ENCODE peak calls at places on chromosome 21, in eight cellular contexts. One of them, this sample, is unnamed.

GRCh38 chr21:14533555-14534400 is 12.3 kb downstream of the SAMSN1 start:
- DNase-seq in activated CD8-positive, alpha-beta memory T cell treated with anti-CD3 and anti-CD28 coated beads, Interleukin-2, amount 50 U/mL, for 4 hours: no peak
- DNase-seq in heart right ventricle: no peak
- DNase-seq in stimulated activated CD4-positive, alpha-beta T cell treated with anti-CD3 and anti-CD28 coated beads, Interleukin-2, amount 100 ng/mL, for 48 hours: no peak
- DNase-seq in brain microvascular endothelial cell: peak; percentile 43
- DNase-seq in T-cell: no peak
- DNase-seq in NCI-H1417: no peak
- DNase-seq in stimulated activated CD8-positive, alpha-beta memory T cell treated with anti-CD3 and anti-CD28 coated beads, Interleukin-4, amount 100 ng/mL, for 24 hours: no peak
- DNase-seq in this sample: no peak

GRCh38 chr21:29904359-29905282 is 35.2 kb downstream of the GRIK1 start:
- DNase-seq in stimulated activated CD8-positive, alpha-beta memory T cell treated with anti-CD3 and anti-CD28 coated beads, Interleukin-4, amount 100 ng/mL, for 24 hours: no peak
- DNase-seq in T-cell: no peak
- DNase-seq in brain microvascular endothelial cell: peak; percentile 66
- DNase-seq in NCI-H1417: no peak
- DNase-seq in heart right ventricle: no peak
- DNase-seq in activated CD8-positive, alpha-beta memory T cell treated with anti-CD3 and anti-CD28 coated beads, Interleukin-2, amount 50 U/mL, for 4 hours: no peak
- DNase-seq in stimulated activated CD4-positive, alpha-beta T cell treated with anti-CD3 and anti-CD28 coated beads, Interleukin-2, amount 100 ng/mL, for 48 hours: no peak
- DNase-seq in this sample: no peak

GRCh38 chr21:41817228-41817627 is 50.4 kb upstream of the RIPK4 start:
- DNase-seq in activated CD8-positive, alpha-beta memory T cell treated with anti-CD3 and anti-CD28 coated beads, Interleukin-2, amount 50 U/mL, for 4 hours: no peak
- DNase-seq in stimulated activated CD8-positive, alpha-beta memory T cell treated with anti-CD3 and anti-CD28 coated beads, Interleukin-4, amount 100 ng/mL, for 24 hours: no peak
- DNase-seq in stimulated activated CD4-positive, alpha-beta T cell treated with anti-CD3 and anti-CD28 coated beads, Interleukin-2, amount 100 ng/mL, for 48 hours: peak; percentile 16
- DNase-seq in T-cell: no peak
- DNase-seq in heart right ventricle: peak; percentile 22
- DNase-seq in brain microvascular endothelial cell: peak; percentile 75
- DNase-seq in NCI-H1417: peak; percentile 40
- DNase-seq in this sample: peak; percentile 69

GRCh38 chr21:20186186-20186585 is 812.0 kb upstream of the NCAM2 start:
- DNase-seq in NCI-H1417: no peak
- DNase-seq in stimulated activated CD8-positive, alpha-beta memory T cell treated with anti-CD3 and anti-CD28 coated beads, Interleukin-4, amount 100 ng/mL, for 24 hours: no peak
- DNase-seq in stimulated activated CD4-positive, alpha-beta T cell treated with anti-CD3 and anti-CD28 coated beads, Interleukin-2, amount 100 ng/mL, for 48 hours: no peak
- DNase-seq in T-cell: no peak
- DNase-seq in heart right ventricle: no peak
- DNase-seq in activated CD8-positive, alpha-beta memory T cell treated with anti-CD3 and anti-CD28 coated beads, Interleukin-2, amount 50 U/mL, for 4 hours: no peak
- DNase-seq in brain microvascular endothelial cell: no peak
- DNase-seq in this sample: no peak

GRCh38 chr21:29146726-29147125 is 16.3 kb downstream of the MAP3K7CL start:
- DNase-seq in stimulated activated CD4-positive, alpha-beta T cell treated with anti-CD3 and anti-CD28 coated beads, Interleukin-2, amount 100 ng/mL, for 48 hours: no peak
- DNase-seq in brain microvascular endothelial cell: no peak
- DNase-seq in T-cell: no peak
- DNase-seq in NCI-H1417: no peak
- DNase-seq in heart right ventricle: no peak
- DNase-seq in activated CD8-positive, alpha-beta memory T cell treated with anti-CD3 and anti-CD28 coated beads, Interleukin-2, amount 50 U/mL, for 4 hours: no peak
- DNase-seq in stimulated activated CD8-positive, alpha-beta memory T cell treated with anti-CD3 and anti-CD28 coated beads, Interleukin-4, amount 100 ng/mL, for 24 hours: no peak
- DNase-seq in this sample: no peak

GRCh38 chr21:43712268-43712942 is 6.5 kb upstream of the PDXK start:
- DNase-seq in NCI-H1417: peak; percentile 83
- DNase-seq in T-cell: no peak
- DNase-seq in stimulated activated CD8-positive, alpha-beta memory T cell treated with anti-CD3 and anti-CD28 coated beads, Interleukin-4, amount 100 ng/mL, for 24 hours: no peak
- DNase-seq in activated CD8-positive, alpha-beta memory T cell treated with anti-CD3 and anti-CD28 coated beads, Interleukin-2, amount 50 U/mL, for 4 hours: no peak
- DNase-seq in stimulated activated CD4-positive, alpha-beta T cell treated with anti-CD3 and anti-CD28 coated beads, Interleukin-2, amount 100 ng/mL, for 48 hours: no peak
- DNase-seq in heart right ventricle: no peak
- DNase-seq in brain microvascular endothelial cell: no peak
- DNase-seq in this sample: peak; percentile 54

GRCh38 chr21:34274001-34274400 is 89.8 kb upstream of the KCNE2 start:
- DNase-seq in NCI-H1417: no peak
- DNase-seq in stimulated activated CD8-positive, alpha-beta memory T cell treated with anti-CD3 and anti-CD28 coated beads, Interleukin-4, amount 100 ng/mL, for 24 hours: no peak
- DNase-seq in heart right ventricle: no peak
- DNase-seq in activated CD8-positive, alpha-beta memory T cell treated with anti-CD3 and anti-CD28 coated beads, Interleukin-2, amount 50 U/mL, for 4 hours: no peak
- DNase-seq in brain microvascular endothelial cell: peak; percentile 30
- DNase-seq in T-cell: no peak
- DNase-seq in stimulated activated CD4-positive, alpha-beta T cell treated with anti-CD3 and anti-CD28 coated beads, Interleukin-2, amount 100 ng/mL, for 48 hours: no peak
- DNase-seq in this sample: no peak

GRCh38 chr21:45358711-45359310 is 46.2 kb upstream of the COL18A1 start:
- DNase-seq in activated CD8-positive, alpha-beta memory T cell treated with anti-CD3 and anti-CD28 coated beads, Interleukin-2, amount 50 U/mL, for 4 hours: no peak
- DNase-seq in brain microvascular endothelial cell: no peak
- DNase-seq in NCI-H1417: no peak
- DNase-seq in T-cell: no peak
- DNase-seq in stimulated activated CD8-positive, alpha-beta memory T cell treated with anti-CD3 and anti-CD28 coated beads, Interleukin-4, amount 100 ng/mL, for 24 hours: no peak
- DNase-seq in stimulated activated CD4-positive, alpha-beta T cell treated with anti-CD3 and anti-CD28 coated beads, Interleukin-2, amount 100 ng/mL, for 48 hours: no peak
- DNase-seq in heart right ventricle: no peak
- DNase-seq in this sample: no peak

GRCh38 chr21:42858957-42859890 is 20.1 kb downstream of the WDR4 start:
- DNase-seq in stimulated activated CD8-positive, alpha-beta memory T cell treated with anti-CD3 and anti-CD28 coated beads, Interleukin-4, amount 100 ng/mL, for 24 hours: no peak
- DNase-seq in brain microvascular endothelial cell: no peak
- DNase-seq in stimulated activated CD4-positive, alpha-beta T cell treated with anti-CD3 and anti-CD28 coated beads, Interleukin-2, amount 100 ng/mL, for 48 hours: no peak
- DNase-seq in activated CD8-positive, alpha-beta memory T cell treated with anti-CD3 and anti-CD28 coated beads, Interleukin-2, amount 50 U/mL, for 4 hours: no peak
- DNase-seq in heart right ventricle: no peak
- DNase-seq in T-cell: no peak
- DNase-seq in NCI-H1417: no peak
- DNase-seq in this sample: no peak

GRCh38 chr21:34880401-34880800 is 168.7 kb downstream of the RUNX1 start:
- DNase-seq in heart right ventricle: no peak
- DNase-seq in NCI-H1417: peak; percentile 35
- DNase-seq in T-cell: no peak
- DNase-seq in stimulated activated CD4-positive, alpha-beta T cell treated with anti-CD3 and anti-CD28 coated beads, Interleukin-2, amount 100 ng/mL, for 48 hours: no peak
- DNase-seq in brain microvascular endothelial cell: no peak
- DNase-seq in stimulated activated CD8-positive, alpha-beta memory T cell treated with anti-CD3 and anti-CD28 coated beads, Interleukin-4, amount 100 ng/mL, for 24 hours: no peak
- DNase-seq in activated CD8-positive, alpha-beta memory T cell treated with anti-CD3 and anti-CD28 coated beads, Interleukin-2, amount 50 U/mL, for 4 hours: no peak
- DNase-seq in this sample: no peak

GRCh38 chr21:16742116-16742515 is 770.7 kb upstream of the CXADR start:
- DNase-seq in NCI-H1417: no peak
- DNase-seq in T-cell: no peak
- DNase-seq in stimulated activated CD4-positive, alpha-beta T cell treated with anti-CD3 and anti-CD28 coated beads, Interleukin-2, amount 100 ng/mL, for 48 hours: no peak
- DNase-seq in heart right ventricle: peak; percentile 9
- DNase-seq in stimulated activated CD8-positive, alpha-beta memory T cell treated with anti-CD3 and anti-CD28 coated beads, Interleukin-4, amount 100 ng/mL, for 24 hours: no peak
- DNase-seq in brain microvascular endothelial cell: no peak
- DNase-seq in activated CD8-positive, alpha-beta memory T cell treated with anti-CD3 and anti-CD28 coated beads, Interleukin-2, amount 50 U/mL, for 4 hours: no peak
- DNase-seq in this sample: peak; percentile 44

GRCh38 chr21:28402616-28402989 is 590.1 kb downstream of the LTN1 start:
- DNase-seq in heart right ventricle: no peak
- DNase-seq in stimulated activated CD4-positive, alpha-beta T cell treated with anti-CD3 and anti-CD28 coated beads, Interleukin-2, amount 100 ng/mL, for 48 hours: no peak
- DNase-seq in activated CD8-positive, alpha-beta memory T cell treated with anti-CD3 and anti-CD28 coated beads, Interleukin-2, amount 50 U/mL, for 4 hours: no peak
- DNase-seq in NCI-H1417: no peak
- DNase-seq in stimulated activated CD8-positive, alpha-beta memory T cell treated with anti-CD3 and anti-CD28 coated beads, Interleukin-4, amount 100 ng/mL, for 24 hours: no peak
- DNase-seq in T-cell: no peak
- DNase-seq in brain microvascular endothelial cell: no peak
- DNase-seq in this sample: no peak

GRCh38 chr21:43692949-43693348 is 26.0 kb upstream of the PDXK start:
- DNase-seq in stimulated activated CD8-positive, alpha-beta memory T cell treated with anti-CD3 and anti-CD28 coated beads, Interleukin-4, amount 100 ng/mL, for 24 hours: no peak
- DNase-seq in brain microvascular endothelial cell: no peak
- DNase-seq in heart right ventricle: no peak
- DNase-seq in NCI-H1417: no peak
- DNase-seq in stimulated activated CD4-positive, alpha-beta T cell treated with anti-CD3 and anti-CD28 coated beads, Interleukin-2, amount 100 ng/mL, for 48 hours: no peak
- DNase-seq in activated CD8-positive, alpha-beta memory T cell treated with anti-CD3 and anti-CD28 coated beads, Interleukin-2, amount 50 U/mL, for 4 hours: no peak
- DNase-seq in T-cell: no peak
- DNase-seq in this sample: peak; percentile 31

GRCh38 chr21:41931041-41931451 is 22.8 kb downstream of the C2CD2 start:
- DNase-seq in NCI-H1417: no peak
- DNase-seq in heart right ventricle: no peak
- DNase-seq in T-cell: no peak
- DNase-seq in activated CD8-positive, alpha-beta memory T cell treated with anti-CD3 and anti-CD28 coated beads, Interleukin-2, amount 50 U/mL, for 4 hours: no peak
- DNase-seq in stimulated activated CD4-positive, alpha-beta T cell treated with anti-CD3 and anti-CD28 coated beads, Interleukin-2, amount 100 ng/mL, for 48 hours: no peak
- DNase-seq in brain microvascular endothelial cell: no peak
- DNase-seq in stimulated activated CD8-positive, alpha-beta memory T cell treated with anti-CD3 and anti-CD28 coated beads, Interleukin-4, amount 100 ng/mL, for 24 hours: no peak
- DNase-seq in this sample: no peak

GRCh38 chr21:27248791-27249190 is 281.9 kb upstream of the ADAMTS5 start:
- DNase-seq in heart right ventricle: no peak
- DNase-seq in brain microvascular endothelial cell: no peak
- DNase-seq in T-cell: no peak
- DNase-seq in stimulated activated CD4-positive, alpha-beta T cell treated with anti-CD3 and anti-CD28 coated beads, Interleukin-2, amount 100 ng/mL, for 48 hours: no peak
- DNase-seq in activated CD8-positive, alpha-beta memory T cell treated with anti-CD3 and anti-CD28 coated beads, Interleukin-2, amount 50 U/mL, for 4 hours: no peak
- DNase-seq in NCI-H1417: no peak
- DNase-seq in stimulated activated CD8-positive, alpha-beta memory T cell treated with anti-CD3 and anti-CD28 coated beads, Interleukin-4, amount 100 ng/mL, for 24 hours: no peak
- DNase-seq in this sample: no peak

GRCh38 chr21:42386034-42386591 is 9.7 kb downstream of the TMPRSS3 start:
- DNase-seq in activated CD8-positive, alpha-beta memory T cell treated with anti-CD3 and anti-CD28 coated beads, Interleukin-2, amount 50 U/mL, for 4 hours: no peak
- DNase-seq in heart right ventricle: no peak
- DNase-seq in T-cell: no peak
- DNase-seq in stimulated activated CD8-positive, alpha-beta memory T cell treated with anti-CD3 and anti-CD28 coated beads, Interleukin-4, amount 100 ng/mL, for 24 hours: no peak
- DNase-seq in stimulated activated CD4-positive, alpha-beta T cell treated with anti-CD3 and anti-CD28 coated beads, Interleukin-2, amount 100 ng/mL, for 48 hours: no peak
- DNase-seq in brain microvascular endothelial cell: no peak
- DNase-seq in NCI-H1417: no peak
- DNase-seq in this sample: no peak

GRCh38 chr21:34807881-34808568 is 139.2 kb downstream of the CLIC6 start:
- DNase-seq in stimulated activated CD8-positive, alpha-beta memory T cell treated with anti-CD3 and anti-CD28 coated beads, Interleukin-4, amount 100 ng/mL, for 24 hours: peak; percentile 47
- DNase-seq in T-cell: peak; percentile 33
- DNase-seq in activated CD8-positive, alpha-beta memory T cell treated with anti-CD3 and anti-CD28 coated beads, Interleukin-2, amount 50 U/mL, for 4 hours: peak; percentile 50
- DNase-seq in heart right ventricle: no peak
- DNase-seq in stimulated activated CD4-positive, alpha-beta T cell treated with anti-CD3 and anti-CD28 coated beads, Interleukin-2, amount 100 ng/mL, for 48 hours: peak; percentile 58
- DNase-seq in NCI-H1417: no peak
- DNase-seq in brain microvascular endothelial cell: peak; percentile 91
- DNase-seq in this sample: peak; percentile 74

GRCh38 chr21:42343101-42343500 is 7.7 kb downstream of the TFF2 start:
- DNase-seq in stimulated activated CD8-positive, alpha-beta memory T cell treated with anti-CD3 and anti-CD28 coated beads, Interleukin-4, amount 100 ng/mL, for 24 hours: no peak
- DNase-seq in brain microvascular endothelial cell: no peak
- DNase-seq in T-cell: no peak
- DNase-seq in NCI-H1417: no peak
- DNase-seq in heart right ventricle: no peak
- DNase-seq in stimulated activated CD4-positive, alpha-beta T cell treated with anti-CD3 and anti-CD28 coated beads, Interleukin-2, amount 100 ng/mL, for 48 hours: no peak
- DNase-seq in activated CD8-positive, alpha-beta memory T cell treated with anti-CD3 and anti-CD28 coated beads, Interleukin-2, amount 50 U/mL, for 4 hours: no peak
- DNase-seq in this sample: no peak

GRCh38 chr21:33265664-33266049 is 510 bp upstream of the IL10RB start:
- DNase-seq in heart right ventricle: no peak
- DNase-seq in brain microvascular endothelial cell: no peak
- DNase-seq in stimulated activated CD8-positive, alpha-beta memory T cell treated with anti-CD3 and anti-CD28 coated beads, Interleukin-4, amount 100 ng/mL, for 24 hours: no peak
- DNase-seq in NCI-H1417: no peak
- DNase-seq in stimulated activated CD4-positive, alpha-beta T cell treated with anti-CD3 and anti-CD28 coated beads, Interleukin-2, amount 100 ng/mL, for 48 hours: no peak
- DNase-seq in activated CD8-positive, alpha-beta memory T cell treated with anti-CD3 and anti-CD28 coated beads, Interleukin-2, amount 50 U/mL, for 4 hours: no peak
- DNase-seq in T-cell: peak; percentile 30
- DNase-seq in this sample: no peak

GRCh38 chr21:41778974-41779600 is 12.2 kb upstream of the RIPK4 start:
- DNase-seq in brain microvascular endothelial cell: no peak
- DNase-seq in stimulated activated CD8-positive, alpha-beta memory T cell treated with anti-CD3 and anti-CD28 coated beads, Interleukin-4, amount 100 ng/mL, for 24 hours: no peak
- DNase-seq in T-cell: no peak
- DNase-seq in NCI-H1417: peak; percentile 63
- DNase-seq in activated CD8-positive, alpha-beta memory T cell treated with anti-CD3 and anti-CD28 coated beads, Interleukin-2, amount 50 U/mL, for 4 hours: no peak
- DNase-seq in stimulated activated CD4-positive, alpha-beta T cell treated with anti-CD3 and anti-CD28 coated beads, Interleukin-2, amount 100 ng/mL, for 48 hours: no peak
- DNase-seq in heart right ventricle: no peak
- DNase-seq in this sample: peak; percentile 32

GRCh38 chr21:42010507-42011493 is 640 bp upstream of the ZBTB21 start:
- DNase-seq in stimulated activated CD8-positive, alpha-beta memory T cell treated with anti-CD3 and anti-CD28 coated beads, Interleukin-4, amount 100 ng/mL, for 24 hours: peak; percentile 13
- DNase-seq in heart right ventricle: no peak
- DNase-seq in NCI-H1417: peak; percentile 45
- DNase-seq in activated CD8-positive, alpha-beta memory T cell treated with anti-CD3 and anti-CD28 coated beads, Interleukin-2, amount 50 U/mL, for 4 hours: peak; percentile 24
- DNase-seq in T-cell: peak; percentile 11
- DNase-seq in brain microvascular endothelial cell: no peak
- DNase-seq in stimulated activated CD4-positive, alpha-beta T cell treated with anti-CD3 and anti-CD28 coated beads, Interleukin-2, amount 100 ng/mL, for 48 hours: peak; percentile 25
- DNase-seq in this sample: peak; percentile 79

GRCh38 chr21:29321908-29322569 is 23.3 kb downstream of the BACH1 start:
- DNase-seq in T-cell: no peak
- DNase-seq in stimulated activated CD4-positive, alpha-beta T cell treated with anti-CD3 and anti-CD28 coated beads, Interleukin-2, amount 100 ng/mL, for 48 hours: no peak
- DNase-seq in NCI-H1417: no peak
- DNase-seq in activated CD8-positive, alpha-beta memory T cell treated with anti-CD3 and anti-CD28 coated beads, Interleukin-2, amount 50 U/mL, for 4 hours: no peak
- DNase-seq in heart right ventricle: no peak
- DNase-seq in stimulated activated CD8-positive, alpha-beta memory T cell treated with anti-CD3 and anti-CD28 coated beads, Interleukin-4, amount 100 ng/mL, for 24 hours: no peak
- DNase-seq in brain microvascular endothelial cell: no peak
- DNase-seq in this sample: no peak

GRCh38 chr21:37914211-37914900 is 1.9 kb downstream of the KCNJ6 start:
- DNase-seq in T-cell: no peak
- DNase-seq in stimulated activated CD4-positive, alpha-beta T cell treated with anti-CD3 and anti-CD28 coated beads, Interleukin-2, amount 100 ng/mL, for 48 hours: no peak
- DNase-seq in heart right ventricle: no peak
- DNase-seq in brain microvascular endothelial cell: peak; percentile 3
- DNase-seq in stimulated activated CD8-positive, alpha-beta memory T cell treated with anti-CD3 and anti-CD28 coated beads, Interleukin-4, amount 100 ng/mL, for 24 hours: no peak
- DNase-seq in NCI-H1417: no peak
- DNase-seq in activated CD8-positive, alpha-beta memory T cell treated with anti-CD3 and anti-CD28 coated beads, Interleukin-2, amount 50 U/mL, for 4 hours: no peak
- DNase-seq in this sample: peak; percentile 57

GRCh38 chr21:35491114-35491513 is 442.0 kb upstream of the RUNX1 start:
- DNase-seq in NCI-H1417: no peak
- DNase-seq in heart right ventricle: no peak
- DNase-seq in stimulated activated CD4-positive, alpha-beta T cell treated with anti-CD3 and anti-CD28 coated beads, Interleukin-2, amount 100 ng/mL, for 48 hours: no peak
- DNase-seq in activated CD8-positive, alpha-beta memory T cell treated with anti-CD3 and anti-CD28 coated beads, Interleukin-2, amount 50 U/mL, for 4 hours: no peak
- DNase-seq in brain microvascular endothelial cell: no peak
- DNase-seq in stimulated activated CD8-positive, alpha-beta memory T cell treated with anti-CD3 and anti-CD28 coated beads, Interleukin-4, amount 100 ng/mL, for 24 hours: no peak
- DNase-seq in T-cell: no peak
- DNase-seq in this sample: no peak

GRCh38 chr21:35284199-35284598 is 235.1 kb upstream of the RUNX1 start:
- DNase-seq in activated CD8-positive, alpha-beta memory T cell treated with anti-CD3 and anti-CD28 coated beads, Interleukin-2, amount 50 U/mL, for 4 hours: no peak
- DNase-seq in brain microvascular endothelial cell: no peak
- DNase-seq in T-cell: no peak
- DNase-seq in stimulated activated CD4-positive, alpha-beta T cell treated with anti-CD3 and anti-CD28 coated beads, Interleukin-2, amount 100 ng/mL, for 48 hours: no peak
- DNase-seq in stimulated activated CD8-positive, alpha-beta memory T cell treated with anti-CD3 and anti-CD28 coated beads, Interleukin-4, amount 100 ng/mL, for 24 hours: no peak
- DNase-seq in NCI-H1417: no peak
- DNase-seq in heart right ventricle: peak; percentile 34
- DNase-seq in this sample: peak; percentile 81

GRCh38 chr21:37198989-37199924 is 67.9 kb downstream of the VPS26C start:
- DNase-seq in activated CD8-positive, alpha-beta memory T cell treated with anti-CD3 and anti-CD28 coated beads, Interleukin-2, amount 50 U/mL, for 4 hours: no peak
- DNase-seq in brain microvascular endothelial cell: peak; percentile 78
- DNase-seq in NCI-H1417: no peak
- DNase-seq in T-cell: no peak
- DNase-seq in stimulated activated CD4-positive, alpha-beta T cell treated with anti-CD3 and anti-CD28 coated beads, Interleukin-2, amount 100 ng/mL, for 48 hours: no peak
- DNase-seq in heart right ventricle: no peak
- DNase-seq in stimulated activated CD8-positive, alpha-beta memory T cell treated with anti-CD3 and anti-CD28 coated beads, Interleukin-4, amount 100 ng/mL, for 24 hours: no peak
- DNase-seq in this sample: no peak

GRCh38 chr21:43637530-43637929 is 21.8 kb downstream of the HSF2BP start:
- DNase-seq in stimulated activated CD4-positive, alpha-beta T cell treated with anti-CD3 and anti-CD28 coated beads, Interleukin-2, amount 100 ng/mL, for 48 hours: no peak
- DNase-seq in T-cell: no peak
- DNase-seq in heart right ventricle: no peak
- DNase-seq in stimulated activated CD8-positive, alpha-beta memory T cell treated with anti-CD3 and anti-CD28 coated beads, Interleukin-4, amount 100 ng/mL, for 24 hours: no peak
- DNase-seq in brain microvascular endothelial cell: no peak
- DNase-seq in NCI-H1417: no peak
- DNase-seq in activated CD8-positive, alpha-beta memory T cell treated with anti-CD3 and anti-CD28 coated beads, Interleukin-2, amount 50 U/mL, for 4 hours: no peak
- DNase-seq in this sample: no peak

GRCh38 chr21:39799178-39799577 is 54.2 kb downstream of the IGSF5 start:
- DNase-seq in NCI-H1417: no peak
- DNase-seq in brain microvascular endothelial cell: no peak
- DNase-seq in heart right ventricle: peak; percentile 20
- DNase-seq in activated CD8-positive, alpha-beta memory T cell treated with anti-CD3 and anti-CD28 coated beads, Interleukin-2, amount 50 U/mL, for 4 hours: no peak
- DNase-seq in T-cell: no peak
- DNase-seq in stimulated activated CD4-positive, alpha-beta T cell treated with anti-CD3 and anti-CD28 coated beads, Interleukin-2, amount 100 ng/mL, for 48 hours: no peak
- DNase-seq in stimulated activated CD8-positive, alpha-beta memory T cell treated with anti-CD3 and anti-CD28 coated beads, Interleukin-4, amount 100 ng/mL, for 24 hours: no peak
- DNase-seq in this sample: no peak

GRCh38 chr21:15966651-15967050 is 236.9 kb downstream of the USP25 start:
- DNase-seq in stimulated activated CD8-positive, alpha-beta memory T cell treated with anti-CD3 and anti-CD28 coated beads, Interleukin-4, amount 100 ng/mL, for 24 hours: no peak
- DNase-seq in activated CD8-positive, alpha-beta memory T cell treated with anti-CD3 and anti-CD28 coated beads, Interleukin-2, amount 50 U/mL, for 4 hours: no peak
- DNase-seq in heart right ventricle: no peak
- DNase-seq in brain microvascular endothelial cell: no peak
- DNase-seq in T-cell: no peak
- DNase-seq in stimulated activated CD4-positive, alpha-beta T cell treated with anti-CD3 and anti-CD28 coated beads, Interleukin-2, amount 100 ng/mL, for 48 hours: no peak
- DNase-seq in NCI-H1417: no peak
- DNase-seq in this sample: no peak

GRCh38 chr21:43703068-43703880 is 15.7 kb upstream of the PDXK start:
- DNase-seq in NCI-H1417: peak; percentile 27
- DNase-seq in activated CD8-positive, alpha-beta memory T cell treated with anti-CD3 and anti-CD28 coated beads, Interleukin-2, amount 50 U/mL, for 4 hours: no peak
- DNase-seq in T-cell: peak; percentile 41
- DNase-seq in brain microvascular endothelial cell: peak; percentile 69
- DNase-seq in heart right ventricle: peak; percentile 53
- DNase-seq in stimulated activated CD4-positive, alpha-beta T cell treated with anti-CD3 and anti-CD28 coated beads, Interleukin-2, amount 100 ng/mL, for 48 hours: no peak
- DNase-seq in stimulated activated CD8-positive, alpha-beta memory T cell treated with anti-CD3 and anti-CD28 coated beads, Interleukin-4, amount 100 ng/mL, for 24 hours: no peak
- DNase-seq in this sample: no peak

GRCh38 chr21:45454081-45454923 is 49.3 kb downstream of the COL18A1 start:
- DNase-seq in activated CD8-positive, alpha-beta memory T cell treated with anti-CD3 and anti-CD28 coated beads, Interleukin-2, amount 50 U/mL, for 4 hours: no peak
- DNase-seq in T-cell: no peak
- DNase-seq in NCI-H1417: no peak
- DNase-seq in stimulated activated CD8-positive, alpha-beta memory T cell treated with anti-CD3 and anti-CD28 coated beads, Interleukin-4, amount 100 ng/mL, for 24 hours: no peak
- DNase-seq in brain microvascular endothelial cell: no peak
- DNase-seq in stimulated activated CD4-positive, alpha-beta T cell treated with anti-CD3 and anti-CD28 coated beads, Interleukin-2, amount 100 ng/mL, for 48 hours: no peak
- DNase-seq in heart right ventricle: no peak
- DNase-seq in this sample: peak; percentile 45

GRCh38 chr21:44927587-44928461 is 7.1 kb upstream of the ITGB2 start:
- DNase-seq in brain microvascular endothelial cell: peak; percentile 13
- DNase-seq in activated CD8-positive, alpha-beta memory T cell treated with anti-CD3 and anti-CD28 coated beads, Interleukin-2, amount 50 U/mL, for 4 hours: peak; percentile 93
- DNase-seq in stimulated activated CD4-positive, alpha-beta T cell treated with anti-CD3 and anti-CD28 coated beads, Interleukin-2, amount 100 ng/mL, for 48 hours: peak; percentile 76
- DNase-seq in heart right ventricle: no peak
- DNase-seq in T-cell: peak; percentile 89
- DNase-seq in NCI-H1417: no peak
- DNase-seq in stimulated activated CD8-positive, alpha-beta memory T cell treated with anti-CD3 and anti-CD28 coated beads, Interleukin-4, amount 100 ng/mL, for 24 hours: peak; percentile 87
- DNase-seq in this sample: peak; percentile 79

GRCh38 chr21:33266784-33267135 is 593 bp downstream of the IL10RB start:
- DNase-seq in NCI-H1417: no peak
- DNase-seq in stimulated activated CD4-positive, alpha-beta T cell treated with anti-CD3 and anti-CD28 coated beads, Interleukin-2, amount 100 ng/mL, for 48 hours: peak; percentile 23
- DNase-seq in heart right ventricle: no peak
- DNase-seq in stimulated activated CD8-positive, alpha-beta memory T cell treated with anti-CD3 and anti-CD28 coated beads, Interleukin-4, amount 100 ng/mL, for 24 hours: no peak
- DNase-seq in T-cell: no peak
- DNase-seq in brain microvascular endothelial cell: no peak
- DNase-seq in activated CD8-positive, alpha-beta memory T cell treated with anti-CD3 and anti-CD28 coated beads, Interleukin-2, amount 50 U/mL, for 4 hours: peak; percentile 40
- DNase-seq in this sample: peak; percentile 55

GRCh38 chr21:40099809-40100208 is 232.6 kb downstream of the PCP4 start:
- DNase-seq in stimulated activated CD8-positive, alpha-beta memory T cell treated with anti-CD3 and anti-CD28 coated beads, Interleukin-4, amount 100 ng/mL, for 24 hours: no peak
- DNase-seq in heart right ventricle: no peak
- DNase-seq in brain microvascular endothelial cell: no peak
- DNase-seq in stimulated activated CD4-positive, alpha-beta T cell treated with anti-CD3 and anti-CD28 coated beads, Interleukin-2, amount 100 ng/mL, for 48 hours: no peak
- DNase-seq in activated CD8-positive, alpha-beta memory T cell treated with anti-CD3 and anti-CD28 coated beads, Interleukin-2, amount 50 U/mL, for 4 hours: no peak
- DNase-seq in NCI-H1417: no peak
- DNase-seq in T-cell: no peak
- DNase-seq in this sample: no peak

This sample was measured in aorta.